ENCODE peak calls at places on chromosomes 4 and X, in four cellular contexts. One of them, this sample, is unnamed.

GRCh38 chr4:94452476-94453300 is 946 bp downstream of the PDLIM5 start:
- DNase-seq in ovary: peak
- DNase-seq in activated naive CD8-positive, alpha-beta T cell treated with anti-CD3 and anti-CD28 coated beads, Interleukin-2, amount 50 U/mL, for 16 hours: no peak
- DNase-seq in SW480: peak
- DNase-seq in this sample: no peak

GRCh38 chr4:173214661-173215060 is 46.0 kb downstream of the GALNT7 start:
- DNase-seq in ovary: no peak
- DNase-seq in activated naive CD8-positive, alpha-beta T cell treated with anti-CD3 and anti-CD28 coated beads, Interleukin-2, amount 50 U/mL, for 16 hours: no peak
- DNase-seq in SW480: no peak
- DNase-seq in this sample: no peak

GRCh38 chrX:57573754-57574153 is 18.1 kb upstream of the ZXDB start:
- DNase-seq in ovary: no peak
- DNase-seq in activated naive CD8-positive, alpha-beta T cell treated with anti-CD3 and anti-CD28 coated beads, Interleukin-2, amount 50 U/mL, for 16 hours: no peak
- DNase-seq in SW480: peak
- DNase-seq in this sample: no peak

GRCh38 chr4:14700083-14700482 is 302.2 kb upstream of the CPEB2 start:
- DNase-seq in ovary: no peak
- DNase-seq in activated naive CD8-positive, alpha-beta T cell treated with anti-CD3 and anti-CD28 coated beads, Interleukin-2, amount 50 U/mL, for 16 hours: no peak
- DNase-seq in SW480: no peak
- DNase-seq in this sample: no peak

GRCh38 chr4:44237643-44238042 is 211.0 kb downstream of the KCTD8 start:
- DNase-seq in ovary: no peak
- DNase-seq in activated naive CD8-positive, alpha-beta T cell treated with anti-CD3 and anti-CD28 coated beads, Interleukin-2, amount 50 U/mL, for 16 hours: no peak
- DNase-seq in SW480: no peak
- DNase-seq in this sample: no peak

GRCh38 chrX:47030339-47030738 is 47.9 kb upstream of the RGN start:
- DNase-seq in ovary: no peak
- DNase-seq in activated naive CD8-positive, alpha-beta T cell treated with anti-CD3 and anti-CD28 coated beads, Interleukin-2, amount 50 U/mL, for 16 hours: no peak
- DNase-seq in SW480: peak
- DNase-seq in this sample: no peak

GRCh38 chr4:179196511-179196910 is 1754.3 kb upstream of the AGA start:
- DNase-seq in ovary: no peak
- DNase-seq in activated naive CD8-positive, alpha-beta T cell treated with anti-CD3 and anti-CD28 coated beads, Interleukin-2, amount 50 U/mL, for 16 hours: no peak
- DNase-seq in SW480: no peak
- DNase-seq in this sample: no peak

GRCh38 chr4:151993521-151993920 is 232.7 kb upstream of the GATB start:
- DNase-seq in ovary: no peak
- DNase-seq in activated naive CD8-positive, alpha-beta T cell treated with anti-CD3 and anti-CD28 coated beads, Interleukin-2, amount 50 U/mL, for 16 hours: no peak
- DNase-seq in SW480: no peak
- DNase-seq in this sample: no peak

GRCh38 chr4:22842360-22842759 is 149.6 kb downstream of the GBA3 start:
- DNase-seq in ovary: no peak
- DNase-seq in activated naive CD8-positive, alpha-beta T cell treated with anti-CD3 and anti-CD28 coated beads, Interleukin-2, amount 50 U/mL, for 16 hours: no peak
- DNase-seq in SW480: no peak
- DNase-seq in this sample: no peak

This sample was measured in activated CD8-positive, alpha-beta memory T cell treated with anti-CD3 and anti-CD28 coated beads for 4 hours.